ENCODE peak calls at places on chromosomes 6 and 20, in five cellular contexts. P, Y, Z, I and T are unnamed samples.

GRCh38 chr20:3111995-3112394 is 27.5 kb upstream of the AVP start:
- DNase-seq in P (no peak), I (no peak), Y (no peak), Z (no peak), T (no peak)

GRCh38 chr6:43768983-43769525 is 957 bp upstream of the VEGFA start:
- DNase-seq in P (no peak), Y (peak), I (no peak), Z (no peak), T (peak)

GRCh38 chr6:25017932-25018581 is 82.3 kb upstream of the RIPOR2 start:
- DNase-seq in Y (no peak), P (no peak), I (peak), Z (no peak), T (peak)

GRCh38 chr6:145559836-145560235 is 175.5 kb downstream of the EPM2A start:
- DNase-seq in P (no peak), I (no peak), Z (no peak), Y (no peak), T (no peak)

GRCh38 chr20:46355778-46356177 is 47.5 kb upstream of the CDH22 start:
- DNase-seq in P (no peak), Y (no peak), Z (peak), I (no peak), T (no peak)

GRCh38 chr20:3248167-3248992 is 9.4 kb upstream of the SLC4A11 start:
- DNase-seq in I (no peak), Z (peak), P (no peak), Y (no peak), T (no peak)

GRCh38 chr6:167730441-167730840 is 96.3 kb upstream of the AFDN start:
- DNase-seq in Y (no peak), Z (no peak), I (no peak), P (no peak), T (no peak)

GRCh38 chr6:33613146-33613793 is 7.9 kb upstream of the ITPR3 start:
- DNase-seq in Y (no peak), Z (no peak), P (no peak), I (no peak), T (peak)

GRCh38 chr20:37053230-37053950 is 42.4 kb downstream of the RBL1 start:
- DNase-seq in Y (no peak), I (no peak), Z (no peak), P (no peak), T (peak)

GRCh38 chr6:99789767-99790166 is 183.1 kb downstream of the PRDM13 start:
- DNase-seq in Z (no peak), Y (no peak), I (no peak), P (no peak), T (no peak)

GRCh38 chr6:878179-878578 is 185.2 kb upstream of the EXOC2 start:
- DNase-seq in P (no peak), I (no peak), Y (no peak), Z (no peak), T (no peak)

GRCh38 chr20:44068311-44068710 is 118.7 kb downstream of the JPH2 start:
- DNase-seq in P (no peak), I (no peak), Z (peak), Y (peak), T (no peak)

GRCh38 chr6:10529231-10529801 is 8.2 kb downstream of the GCNT2 start:
- DNase-seq in Y (no peak), I (no peak), Z (no peak), P (no peak), T (no peak)

GRCh38 chr20:59055302-59055701 is 12.7 kb upstream of the PRELID3B start:
- DNase-seq in P (no peak), Z (no peak), I (peak), Y (no peak), T (peak)

GRCh38 chr6:80586242-80586641 is 479.8 kb downstream of the BCKDHB start:
- DNase-seq in Z (no peak), Y (no peak), P (no peak), I (no peak), T (no peak)

GRCh38 chr6:145891565-145891964 is 72.6 kb downstream of the SHPRH start:
- DNase-seq in P (no peak), Y (no peak), I (no peak), Z (no peak), T (peak)

GRCh38 chr6:57116776-57117175 is 26.8 kb downstream of the ZNF451 start:
- DNase-seq in Y (no peak), P (no peak), Z (no peak), I (no peak), T (no peak)

GRCh38 chr6:41683460-41684310 is 45.4 kb downstream of the MDFI start:
- DNase-seq in I (peak), P (no peak), Y (peak), Z (peak), T (peak)

GRCh38 chr20:60851826-60852704 is 400.0 kb upstream of the CDH4 start:
- DNase-seq in Z (no peak), I (peak), P (no peak), Y (peak), T (no peak)

GRCh38 chr6:158816329-158816728 is 2.8 kb downstream of the EZR start:
- DNase-seq in Y (no peak), I (peak), Z (no peak), P (no peak), T (no peak)
- H3K27ac ChIP-seq in Y (no peak), I (peak), Z (peak), P (peak), T (no peak)

GRCh38 chr20:62778601-62779416 is 17.5 kb upstream of the MRGBP start:
- DNase-seq in P (no peak), I (no peak), Z (peak), Y (peak), T (no peak)
- TF ChIP-seq RCOR1 in P (no peak), I (no peak), Z (no peak), Y (no peak), T (no peak)

GRCh38 chr6:124870611-124871201 is 91.5 kb upstream of the RNF217 start:
- DNase-seq in I (peak), Z (no peak), P (no peak), Y (peak), T (peak)
- TF ChIP-seq RAD21 in I (peak), Z (peak), P (peak), Y (peak), T (peak)

GRCh38 chr6:146898069-146898887 is 299.5 kb downstream of the ADGB start:
- DNase-seq in Y (no peak), P (no peak), Z (peak), I (no peak), T (no peak)
- H3K27ac ChIP-seq in Y (no peak), P (no peak), Z (peak), I (no peak), T (no peak)

DNA sequence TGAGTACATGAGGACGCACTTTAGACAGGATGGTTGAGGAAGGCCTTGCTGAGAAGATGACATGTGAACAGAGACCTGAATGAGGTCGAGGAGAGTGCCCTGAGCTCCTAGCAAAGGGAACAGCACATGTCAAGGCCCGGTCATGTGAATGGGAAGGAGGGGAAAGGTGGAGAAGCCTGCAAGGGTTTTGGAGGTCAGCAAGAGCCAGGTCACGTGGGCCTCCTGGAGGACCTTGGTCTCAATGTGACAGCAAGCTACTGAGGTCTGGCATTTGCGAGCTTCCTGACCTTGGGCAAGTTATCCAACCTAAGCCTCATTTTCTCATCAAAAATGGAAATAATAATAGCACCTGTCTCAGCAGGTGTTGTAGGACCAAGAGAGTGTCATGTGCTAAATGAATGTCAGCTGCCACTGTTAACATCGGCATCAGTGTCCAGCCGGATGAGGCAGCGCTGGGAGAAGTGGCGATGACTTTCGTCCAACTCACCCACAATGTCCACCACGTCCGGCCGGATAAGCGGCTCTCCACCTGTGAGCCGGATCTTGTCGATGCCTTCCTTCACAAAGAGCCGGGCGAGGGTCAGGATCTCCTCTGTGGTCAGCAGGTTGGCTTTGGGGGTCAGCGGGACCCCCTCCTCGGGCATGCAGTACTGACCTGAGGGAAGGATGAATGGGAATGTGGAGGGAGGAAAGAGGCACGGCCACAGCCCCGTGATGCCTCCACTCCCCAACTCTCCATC is 8.9 kb downstream of the MOCS1 start:
- DNase-seq in Y (no peak), Z (no peak), P (no peak), I (no peak), T (no peak)
- TF ChIP-seq RCOR1 in Y (no peak), Z (no peak), P (no peak), I (no peak), T (no peak)

GRCh38 chr6:143877584-143878271 is 13.5 kb downstream of the ZC2HC1B start:
- DNase-seq in I (no peak), Y (no peak), P (no peak), Z (no peak), T (no peak)

GRCh38 chr6:143867236-143867635 is 3.0 kb downstream of the ZC2HC1B start:
- DNase-seq in I (no peak), Z (no peak), P (no peak), Y (no peak), T (peak)

DNA sequence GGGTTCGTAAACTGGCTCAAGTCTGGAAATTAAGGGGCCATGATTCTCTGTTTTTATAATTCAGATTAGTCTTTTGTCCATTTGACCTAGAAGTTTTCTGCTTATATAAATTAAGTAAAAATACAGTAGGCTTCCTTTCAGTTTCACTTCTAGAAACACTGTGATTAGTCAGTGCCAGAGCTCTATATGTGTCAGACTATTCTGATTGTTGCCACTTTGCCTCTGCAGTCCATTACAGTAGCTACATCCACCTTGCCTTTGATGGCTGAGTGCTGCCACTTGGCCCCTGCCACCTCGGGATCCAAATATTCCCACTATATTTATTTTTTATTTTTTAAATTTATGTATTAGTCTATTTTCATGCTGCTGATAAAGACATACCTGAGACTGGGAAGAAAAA is 7.9 kb downstream of the ZC2HC1B start:
- DNase-seq in P (peak), Z (no peak), Y (no peak), I (no peak), T (peak)
- TF ChIP-seq RAD21 in P (no peak), Z (no peak), Y (no peak), I (no peak), T (no peak)

DNA sequence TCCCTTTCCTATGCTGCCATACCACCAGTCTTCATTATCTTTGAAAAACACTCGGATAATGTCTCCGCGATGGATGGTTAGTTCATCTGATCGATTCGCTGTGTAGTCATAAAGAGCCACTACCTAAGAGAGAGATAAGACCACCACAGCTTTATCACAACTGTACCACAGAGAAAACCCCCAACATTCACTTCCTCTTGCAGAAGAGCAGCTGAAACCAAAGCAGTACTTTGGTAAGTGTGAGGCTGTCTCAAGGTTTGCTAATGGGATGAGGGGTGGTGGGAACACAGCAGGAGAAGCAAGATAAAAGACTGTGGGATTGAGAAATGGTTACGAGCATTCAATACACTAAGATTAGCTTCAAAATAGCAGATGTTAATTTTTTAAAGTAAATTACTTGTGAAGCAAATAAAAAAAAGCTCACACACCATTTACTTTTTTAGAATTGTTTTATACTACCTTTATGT is 142.1 kb downstream of the MYB start:
- DNase-seq in Y (no peak), P (peak), Z (peak), I (no peak), T (no peak)
- H3K27ac ChIP-seq in Y (no peak), P (peak), Z (peak), I (no peak), T (no peak)

GRCh38 chr6:137019476-137020272 is 25.1 kb downstream of the IL20RA start:
- DNase-seq in Z (no peak), I (no peak), P (no peak), Y (no peak), T (no peak)
- TF ChIP-seq RCOR1 in Z (no peak), I (no peak), P (no peak), Y (no peak), T (no peak)

GRCh38 chr6:26233608-26234420 is 131.2 kb upstream of the BTN3A2 start:
- DNase-seq in P (peak), Z (peak), I (peak), Y (peak), T (peak)

GRCh38 chr6:26232306-26232949 is 132.6 kb upstream of the BTN3A2 start:
- DNase-seq in Z (no peak), Y (no peak), I (no peak), P (no peak), T (no peak)

GRCh38 chr6:26235240-26235730 is 129.7 kb upstream of the BTN3A2 start:
- DNase-seq in P (no peak), Y (no peak), Z (no peak), I (peak), T (no peak)

GRCh38 chr6:26232950-26233607 is 131.9 kb upstream of the BTN3A2 start:
- DNase-seq in P (peak), I (peak), Y (no peak), Z (no peak), T (peak)

DNA sequence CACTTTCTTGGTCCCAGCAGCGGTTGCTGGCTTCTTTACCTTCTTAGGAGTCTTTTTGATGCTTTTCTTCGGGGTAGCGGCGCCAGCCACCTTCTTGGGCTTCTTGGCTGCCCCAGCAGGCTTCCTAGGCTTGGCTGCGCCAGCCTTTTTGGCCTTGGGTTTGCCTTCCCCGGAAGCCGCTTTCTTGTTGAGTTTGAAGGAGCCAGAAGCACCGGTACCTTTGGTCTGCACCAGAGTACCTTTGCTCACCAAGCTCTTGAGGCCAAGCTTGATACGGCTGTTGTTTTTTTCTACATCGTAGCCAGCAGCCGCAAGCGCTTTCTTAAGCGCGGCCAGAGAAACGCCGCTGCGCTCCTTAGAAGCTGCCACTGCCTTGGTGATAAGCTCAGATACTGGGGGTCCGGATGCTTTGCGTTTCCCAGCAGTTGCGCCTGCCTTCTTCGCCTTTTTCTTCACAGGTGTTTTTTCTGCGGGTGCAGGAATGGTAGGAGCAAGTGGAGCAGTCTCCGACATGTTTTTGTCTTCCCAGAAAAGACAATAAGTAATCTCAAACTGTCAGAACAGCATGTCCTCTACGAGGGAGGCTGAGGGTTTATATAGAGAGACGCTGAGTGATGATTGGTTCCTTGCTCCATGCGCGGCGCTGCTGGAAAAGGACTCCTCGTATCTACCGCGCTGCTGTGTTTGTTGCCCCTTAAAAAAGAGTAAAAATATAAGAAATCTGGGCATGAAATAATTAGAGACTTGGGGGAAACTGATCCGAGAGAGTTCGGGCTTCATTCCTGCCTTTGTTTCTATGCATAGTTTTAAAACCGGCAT is 130.4 kb upstream of the BTN3A2 start:
- DNase-seq in P (peak), Z (peak), Y (peak), I (peak), T (peak)
- TF ChIP-seq RAD21 in P (peak), Z (no peak), Y (no peak), I (no peak), T (no peak)

GRCh38 chr6:156869986-156870398 is 92.8 kb downstream of the ARID1B start:
- DNase-seq in P (no peak), Y (no peak), I (no peak), Z (no peak), T (no peak)
- H3K27ac ChIP-seq in P (no peak), Y (no peak), I (no peak), Z (no peak), T (no peak)